ENCODE peak calls at places on chromosome X, in four cellular contexts. Y is amygdala; Q is naive thymus-derived CD8-positive, alpha-beta T cell; D is stimulated activated CD4-positive, alpha-beta T cell treated with anti-CD3 and anti-CD28 coated beads, Interleukin-1b, Interleukin-23, amount 100 ng/mL, for 48 hours. A is an unnamed sample.

GRCh38 chrX:52576946-52577345 is 60.1 kb upstream of the XAGE1B start:
- DNase-seq in Q (no peak), D (no peak), Y (no peak), A (no peak)

GRCh38 chrX:74349387-74349786 is 45.4 kb downstream of the ZCCHC13 start:
- DNase-seq in Y (no peak), D (no peak), Q (no peak), A (no peak)

GRCh38 chrX:110698696-110699095 is 96.9 kb downstream of the CHRDL1 start:
- DNase-seq in Y (no peak), Q (no peak), D (no peak), A (peak; percentile 1)

GRCh38 chrX:21932277-21932996 is 8.1 kb upstream of the SMS start:
- DNase-seq in D (no peak), Y (no peak), Q (no peak), A (no peak)

GRCh38 chrX:71143508-71143907 is 1.1 kb upstream of the NLGN3 start:
- DNase-seq in Y (peak; percentile 10), D (no peak), Q (no peak), A (no peak)

GRCh38 chrX:38879631-38880220 is 78.5 kb downstream of the MID1IP1 start:
- DNase-seq in D (no peak), Q (no peak), Y (no peak), A (peak; percentile 45)

GRCh38 chrX:122913764-122914163 is 270.3 kb upstream of the GRIA3 start:
- DNase-seq in D (no peak), Q (no peak), Y (no peak), A (no peak)

GRCh38 chrX:11756354-11757318 is 1.4 kb upstream of the MSL3 start:
- DNase-seq in Y (no peak), D (no peak), Q (no peak), A (no peak)

GRCh38 chrX:69362889-69363288 is 141.2 kb upstream of the NALF2 start:
- DNase-seq in Y (no peak), D (no peak), Q (no peak), A (peak; percentile 59)

GRCh38 chrX:70455366-70456202 is 10.9 kb downstream of the DLG3 start:
- DNase-seq in D (no peak), Y (no peak), Q (no peak), A (no peak)

GRCh38 chrX:103691059-103691458 is 4.6 kb upstream of the MORF4L2 start:
- DNase-seq in Q (no peak), Y (no peak), D (no peak), A (no peak)

GRCh38 chrX:154370882-154371770 is 3.3 kb downstream of the FLNA start:
- DNase-seq in D (peak; percentile 93), Q (peak; percentile 82), Y (peak; percentile 83), A (peak; percentile 86)

GRCh38 chrX:17828156-17828555 is 32.9 kb downstream of the RAI2 start:
- DNase-seq in Y (no peak), D (no peak), Q (no peak), A (no peak)

GRCh38 chrX:12956704-12957541 is 18.0 kb upstream of the TMSB4X start:
- DNase-seq in Y (no peak), Q (no peak), D (peak; percentile 55), A (peak; percentile 74)

GRCh38 chrX:121308276-121308805 is 260.9 kb downstream of the GLUD2 start:
- DNase-seq in D (peak; percentile 77), Y (peak; percentile 13), Q (no peak), A (peak; percentile 35)

GRCh38 chrX:47683171-47684145 is 24.5 kb upstream of the UXT start:
- DNase-seq in Q (no peak), D (no peak), Y (no peak), A (no peak)

GRCh38 chrX:35115205-35115604 is 172.6 kb downstream of the FAM47B start:
- DNase-seq in D (no peak), Q (no peak), Y (no peak), A (no peak)

GRCh38 chrX:3268804-3269203 is 77.6 kb downstream of the MXRA5 start:
- DNase-seq in Y (no peak), Q (no peak), D (no peak), A (no peak)

A was measured in stimulated activated naive B cell treated with anti-CD40 and anti-IgM and Interleukin-4, amounts not matched to agents 10 μg/mL and 1 μg/mL and 100 μg/mL, for 72 hours.